ENCODE peak calls at places on chromosomes 6 and 20, in six cellular contexts. M is neuronal stem cell, T is H9, A is H1, X is mesenchymal stem cell, Q is trophoblast cell. G is an unnamed sample.

GRCh38 chr20:63206878-63207277 is 9.1 kb downstream of the YTHDF1 start:
- DNase-seq in X (peak), A (no peak), T (no peak), Q (no peak), M (no peak), G (peak)

GRCh38 chr6:166313255-166314070 is 5.3 kb upstream of the PRR18 start:
- DNase-seq in M (peak), X (peak), T (peak), A (no peak), Q (no peak), G (peak)

GRCh38 chr6:47934023-47934422 is 152.2 kb downstream of the OPN5 start:
- DNase-seq in T (no peak), X (no peak), M (no peak), Q (no peak), A (no peak), G (no peak)

GRCh38 chr6:158568549-158568948 is 8.7 kb downstream of the TMEM181 start:
- DNase-seq in X (no peak), T (no peak), A (no peak), M (no peak), Q (no peak), G (no peak)

GRCh38 chr6:137451926-137452325 is 42.3 kb downstream of the OLIG3 start:
- DNase-seq in M (no peak), X (no peak), T (no peak), A (no peak), Q (no peak), G (peak)

GRCh38 chr6:145067430-145067829 is 667.9 kb downstream of the EPM2A start:
- DNase-seq in Q (no peak), X (no peak), T (no peak), A (no peak), M (no peak), G (peak)

GRCh38 chr6:129774697-129775447 is 64.9 kb upstream of the ARHGAP18 start:
- DNase-seq in A (peak), Q (peak), X (peak), T (peak), M (peak), G (peak)

GRCh38 chr20:22403860-22404608 is 180.3 kb downstream of the FOXA2 start:
- DNase-seq in M (peak), T (no peak), X (peak), Q (no peak), A (no peak), G (no peak)

GRCh38 chr6:12613819-12614218 is 102.7 kb upstream of the PHACTR1 start:
- DNase-seq in X (no peak), Q (no peak), T (no peak), M (no peak), A (no peak), G (no peak)

GRCh38 chr6:44531447-44532015 is 144.0 kb downstream of the CDC5L start:
- DNase-seq in T (peak), X (no peak), M (no peak), A (no peak), Q (no peak), G (no peak)

GRCh38 chr6:166496460-166496859 is 90.0 kb downstream of the RAMACL start:
- DNase-seq in X (no peak), M (no peak), T (no peak), Q (no peak), A (no peak), G (no peak)

GRCh38 chr6:31615748-31616147 is 714 bp downstream of the AIF1 start:
- DNase-seq in A (no peak), T (no peak), X (no peak), M (no peak), Q (no peak), G (no peak)

GRCh38 chr6:5783584-5784089 is 223.1 kb downstream of the NRN1 start:
- DNase-seq in A (no peak), M (no peak), T (no peak), X (no peak), Q (peak), G (no peak)

GRCh38 chr20:32823078-32823477 is 3.3 kb downstream of the MAPRE1 start:
- DNase-seq in X (peak), T (no peak), Q (peak), A (no peak), M (no peak), G (peak)

GRCh38 chr6:125808591-125808990 is 17.8 kb downstream of the NCOA7 start:
- DNase-seq in T (no peak), M (no peak), X (no peak), Q (no peak), A (no peak), G (no peak)

GRCh38 chr6:125811259-125811658 is 20.5 kb downstream of the NCOA7 start:
- DNase-seq in M (no peak), A (no peak), T (no peak), Q (no peak), X (no peak), G (no peak)

GRCh38 chr6:125808060-125808459 is 17.3 kb downstream of the NCOA7 start:
- DNase-seq in Q (peak), X (no peak), M (no peak), T (no peak), A (no peak), G (no peak)

GRCh38 chr6:125810435-125810834 is 19.7 kb downstream of the NCOA7 start:
- DNase-seq in Q (no peak), A (no peak), M (no peak), X (no peak), T (no peak), G (no peak)

GRCh38 chr6:125809771-125810315 is 19.1 kb downstream of the NCOA7 start:
- DNase-seq in T (no peak), Q (no peak), X (no peak), M (no peak), A (no peak), G (no peak)
- H3K14ac ChIP-seq in T (no peak), Q (no peak), X (no peak), M (no peak), A (no peak), G (no peak)

GRCh38 chr6:122052501-122052900 is 347.0 kb upstream of the HSF2 start:
- DNase-seq in A (no peak), T (no peak), X (peak), Q (no peak), M (no peak), G (no peak)
- H3K14ac ChIP-seq in A (no peak), T (no peak), X (no peak), Q (no peak), M (no peak), G (no peak)

DNA sequence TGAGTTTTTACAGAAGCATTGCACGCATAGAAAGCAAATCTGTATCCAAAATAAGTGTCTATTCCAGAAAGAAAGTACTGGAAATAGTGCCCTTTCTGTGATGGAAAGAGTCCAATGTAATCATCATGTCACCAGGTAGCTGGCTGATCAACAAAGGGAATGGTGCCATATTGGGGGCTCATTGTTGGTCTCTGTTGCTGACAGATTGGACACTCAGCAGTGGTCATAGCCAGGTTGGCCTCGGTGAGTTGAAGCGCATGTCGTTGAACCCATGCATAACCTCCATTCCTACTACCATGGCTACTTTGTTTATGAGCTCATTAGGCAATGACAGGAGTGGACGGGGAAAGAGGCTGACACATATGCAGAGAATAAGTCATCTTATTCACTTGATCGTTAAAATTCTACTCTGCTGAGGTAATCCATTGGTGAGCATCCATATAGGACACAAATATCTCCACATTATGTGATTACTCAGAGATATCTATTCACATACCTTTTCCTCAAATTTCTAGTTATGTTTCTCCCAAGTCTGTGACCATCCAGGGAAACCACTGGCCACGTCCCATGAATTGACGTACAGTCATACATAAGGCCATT is 560.5 kb downstream of the HAO1 start:
- DNase-seq in A (no peak), T (no peak), Q (no peak), M (no peak), X (no peak), G (no peak)
- H3K14ac ChIP-seq in A (no peak), T (no peak), Q (no peak), M (no peak), X (no peak), G (no peak)

GRCh38 chr6:168599769-168600330 is 158.9 kb downstream of the SMOC2 start:
- DNase-seq in Q (no peak), M (no peak), A (no peak), T (no peak), X (no peak), G (no peak)

GRCh38 chr6:168598251-168599117 is 157.5 kb downstream of the SMOC2 start:
- DNase-seq in X (no peak), T (no peak), A (no peak), Q (no peak), M (no peak), G (no peak)

GRCh38 chr6:168597471-168597875 is 156.5 kb downstream of the SMOC2 start:
- DNase-seq in M (no peak), A (no peak), T (no peak), X (no peak), Q (no peak), G (no peak)

GRCh38 chr6:168600381-168600780 is 159.4 kb downstream of the SMOC2 start:
- DNase-seq in X (no peak), A (no peak), Q (no peak), M (no peak), T (no peak), G (no peak)

DNA sequence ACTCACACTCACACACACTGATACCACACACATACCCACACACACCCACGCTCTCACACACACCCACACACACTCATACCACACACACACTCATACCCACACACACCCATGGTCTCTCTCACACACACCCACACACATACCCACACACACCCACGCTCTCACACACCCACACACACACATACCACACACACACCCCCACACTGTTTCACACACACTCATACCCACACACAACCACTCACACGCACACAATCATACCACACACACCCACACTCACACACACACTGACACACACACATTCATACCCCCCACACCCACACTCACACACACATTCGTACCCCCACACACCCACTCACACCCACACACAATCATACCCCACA is 158.1 kb downstream of the SMOC2 start:
- DNase-seq in A (no peak), M (no peak), T (no peak), X (no peak), Q (no peak), G (no peak)
- H3K14ac ChIP-seq in A (no peak), M (no peak), T (no peak), X (no peak), Q (no peak), G (no peak)

GRCh38 chr6:111480988-111481830 is 1.8 kb downstream of the REV3L start:
- DNase-seq in X (peak), Q (no peak), A (no peak), T (no peak), M (no peak), G (peak)
- H3K14ac ChIP-seq in X (no peak), Q (no peak), A (no peak), T (no peak), M (no peak), G (peak)

GRCh38 chr6:135481786-135482369 is 15.7 kb downstream of the AHI1 start:
- DNase-seq in X (peak), T (no peak), A (no peak), M (no peak), Q (no peak), G (peak)
- H3K14ac ChIP-seq in X (no peak), T (no peak), A (no peak), M (no peak), Q (no peak), G (no peak)

G was measured in IMR-90.